ENCODE peak calls at places on chromosome 14, in nine cellular contexts. K is uterus; N is PC-3; Q is mucosa of descending colon; U is upper lobe of right lung; M is CD8-positive, alpha-beta memory T cell; E is HCT116; Z is gastrocnemius medialis; H is foreskin keratinocyte. R is an unnamed sample.

GRCh38 chr14:93084866-93085857 is 30.6 kb downstream of the ITPK1 start:
- DNase-seq in K (no peak), N (no peak), Q (no peak), U (no peak), M (no peak), E (no peak), Z (no peak), H (no peak), R (no peak)

GRCh38 chr14:73896521-73896920 is 9.9 kb downstream of the ZNF410 start:
- DNase-seq in K (no peak), N (no peak), Q (no peak), U (no peak), M (no peak), E (no peak), Z (no peak), H (no peak), R (no peak)

GRCh38 chr14:51189600-51190376 is 50.3 kb upstream of the TMX1 start:
- DNase-seq in K (no peak), N (peak; percentile 87), Q (no peak), U (no peak), M (no peak), E (no peak), Z (no peak), H (no peak), R (no peak)

GRCh38 chr14:69044965-69045555 is 66.0 kb upstream of the ACTN1 start:
- DNase-seq in K (peak; percentile 67), N (no peak), Q (no peak), U (no peak), M (no peak), E (no peak), Z (peak; percentile 30), H (no peak), R (no peak)

GRCh38 chr14:92464156-92464555 is 49.4 kb upstream of the RIN3 start:
- DNase-seq in K (no peak), N (no peak), Q (no peak), U (no peak), M (no peak), E (no peak), Z (no peak), H (no peak), R (peak; percentile 17)

GRCh38 chr14:76836029-76836630 is 9.9 kb downstream of the LRRC74A start:
- DNase-seq in K (no peak), N (no peak), Q (no peak), U (peak; percentile 80), M (no peak), E (no peak), Z (no peak), H (no peak), R (no peak)

GRCh38 chr14:88576222-88576621 is 13.4 kb downstream of the ZC3H14 start:
- DNase-seq in K (no peak), N (peak; percentile 52), Q (no peak), U (no peak), M (no peak), E (no peak), Z (no peak), H (no peak), R (no peak)

GRCh38 chr14:73739899-73740685 is 25.9 kb upstream of the PNMA1 start:
- DNase-seq in K (no peak), N (no peak), Q (no peak), U (no peak), M (no peak), E (no peak), Z (no peak), H (no peak), R (no peak)

GRCh38 chr14:24330973-24331674 is 3.7 kb downstream of the ADCY4 start:
- DNase-seq in K (no peak), N (no peak), Q (no peak), U (no peak), M (no peak), E (no peak), Z (no peak), H (no peak), R (no peak)

GRCh38 chr14:24331731-24332093 is 3.2 kb downstream of the ADCY4 start:
- DNase-seq in K (no peak), N (no peak), Q (peak; percentile 42), U (no peak), M (no peak), E (no peak), Z (no peak), H (no peak), R (no peak)

GRCh38 chr14:24327303-24327702 is 7.6 kb downstream of the ADCY4 start:
- DNase-seq in K (no peak), N (no peak), Q (no peak), U (no peak), M (no peak), E (no peak), Z (no peak), H (no peak), R (no peak)

GRCh38 chr14:24329073-24329663 is 5.7 kb downstream of the ADCY4 start:
- DNase-seq in K (no peak), N (no peak), Q (no peak), U (no peak), M (no peak), E (no peak), Z (no peak), H (no peak), R (no peak)

DNA sequence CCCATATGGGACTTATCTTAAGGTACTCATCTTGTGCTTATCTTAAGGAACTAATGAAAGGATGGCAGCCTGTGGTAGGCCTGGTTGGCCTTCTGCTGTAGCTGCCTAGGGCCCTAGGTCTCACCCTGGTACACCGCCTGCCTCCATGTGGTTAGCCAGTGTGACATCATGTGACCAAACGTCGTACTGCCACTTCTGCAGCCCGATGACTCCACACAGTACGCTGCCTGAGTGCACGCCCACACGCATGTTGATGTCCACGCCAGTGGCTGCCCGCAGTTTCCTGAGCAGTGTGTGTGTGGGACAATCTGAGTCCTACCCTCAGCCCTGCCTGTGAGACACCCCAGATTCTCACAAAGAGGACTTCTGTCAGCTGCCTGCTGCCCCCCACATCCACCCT is 5.1 kb downstream of the ADCY4 start:
- DNase-seq in K (no peak), N (no peak), Q (peak; percentile 57), U (peak; percentile 89), M (peak; percentile 66), E (no peak), Z (peak; percentile 49), H (no peak), R (no peak)
- H3K4me1 ChIP-seq in K (no peaks in the 10 kb centered on the region), N (peaks cover 5% of the 10 kb centered on the region), Q (peaks cover 29% of the 10 kb centered on the region), U (peaks cover 59% of the 10 kb centered on the region), M (peaks cover 69% of the 10 kb centered on the region), E (peaks cover 4% of the 10 kb centered on the region), Z (peaks cover 25% of the 10 kb centered on the region), H (no peaks in the 10 kb centered on the region), R (peaks cover 7% of the 10 kb centered on the region)

GRCh38 chr14:35285168-35285990 is 6.8 kb upstream of the PSMA6 start:
- DNase-seq in K (no peak), N (peak; percentile 33), Q (no peak), U (no peak), M (no peak), E (no peak), Z (no peak), H (no peak), R (no peak)
- H3K4me1 ChIP-seq in K (no peaks in the 10 kb centered on the region), N (peaks cover 9% of the 10 kb centered on the region), Q (no peaks in the 10 kb centered on the region), U (peaks cover 4% of the 10 kb centered on the region), M (peaks cover 35% of the 10 kb centered on the region), E (no peaks in the 10 kb centered on the region), Z (no peaks in the 10 kb centered on the region), H (peaks cover 8% of the 10 kb centered on the region), R (no peaks in the 10 kb centered on the region)

GRCh38 chr14:99247772-99248171 is 24.2 kb downstream of the BCL11B start:
- DNase-seq in K (no peak), N (no peak), Q (no peak), U (peak; percentile 40), M (no peak), E (no peak), Z (no peak), H (no peak), R (no peak)

GRCh38 chr14:99247091-99247729 is 24.8 kb downstream of the BCL11B start:
- DNase-seq in K (no peak), N (no peak), Q (no peak), U (no peak), M (no peak), E (no peak), Z (no peak), H (no peak), R (no peak)

GRCh38 chr14:99248761-99249171 is 23.2 kb downstream of the BCL11B start:
- DNase-seq in K (no peak), N (no peak), Q (peak; percentile 13), U (peak; percentile 34), M (no peak), E (no peak), Z (no peak), H (no peak), R (no peak)

GRCh38 chr14:99250636-99251208 is 21.3 kb downstream of the BCL11B start:
- DNase-seq in K (no peak), N (no peak), Q (peak; percentile 23), U (no peak), M (no peak), E (no peak), Z (no peak), H (no peak), R (no peak)

GRCh38 chr14:99249389-99249788 is 22.6 kb downstream of the BCL11B start:
- DNase-seq in K (no peak), N (no peak), Q (no peak), U (no peak), M (no peak), E (no peak), Z (no peak), H (peak; percentile 84), R (no peak)
- H3K4me1 ChIP-seq in K (no peaks in the 10 kb centered on the region), N (no peaks in the 10 kb centered on the region), Q (no peaks in the 10 kb centered on the region), U (no peaks in the 10 kb centered on the region), M (peaks cover 89% of the 10 kb centered on the region), E (peaks cover 26% of the 10 kb centered on the region), Z (no peaks in the 10 kb centered on the region), H (peaks cover 48% of the 10 kb centered on the region), R (no peaks in the 10 kb centered on the region)

GRCh38 chr14:75427126-75427481 is 718 bp upstream of the JDP2 start:
- DNase-seq in K (no peak), N (no peak), Q (peak; percentile 52), U (peak; percentile 76), M (no peak), E (no peak), Z (no peak), H (no peak), R (no peak)

GRCh38 chr14:75426332-75427125 is 1.3 kb upstream of the JDP2 start:
- DNase-seq in K (no peak), N (no peak), Q (no peak), U (no peak), M (no peak), E (no peak), Z (no peak), H (no peak), R (no peak)

GRCh38 chr14:75428230-75429104 is 645 bp downstream of the JDP2 start:
- DNase-seq in K (peak; percentile 43), N (no peak), Q (peak; percentile 82), U (peak; percentile 83), M (no peak), E (no peak), Z (peak; percentile 52), H (no peak), R (no peak)

GRCh38 chr14:75429562-75429961 is 1.7 kb downstream of the JDP2 start:
- DNase-seq in K (no peak), N (no peak), Q (no peak), U (no peak), M (no peak), E (no peak), Z (no peak), H (no peak), R (no peak)

DNA sequence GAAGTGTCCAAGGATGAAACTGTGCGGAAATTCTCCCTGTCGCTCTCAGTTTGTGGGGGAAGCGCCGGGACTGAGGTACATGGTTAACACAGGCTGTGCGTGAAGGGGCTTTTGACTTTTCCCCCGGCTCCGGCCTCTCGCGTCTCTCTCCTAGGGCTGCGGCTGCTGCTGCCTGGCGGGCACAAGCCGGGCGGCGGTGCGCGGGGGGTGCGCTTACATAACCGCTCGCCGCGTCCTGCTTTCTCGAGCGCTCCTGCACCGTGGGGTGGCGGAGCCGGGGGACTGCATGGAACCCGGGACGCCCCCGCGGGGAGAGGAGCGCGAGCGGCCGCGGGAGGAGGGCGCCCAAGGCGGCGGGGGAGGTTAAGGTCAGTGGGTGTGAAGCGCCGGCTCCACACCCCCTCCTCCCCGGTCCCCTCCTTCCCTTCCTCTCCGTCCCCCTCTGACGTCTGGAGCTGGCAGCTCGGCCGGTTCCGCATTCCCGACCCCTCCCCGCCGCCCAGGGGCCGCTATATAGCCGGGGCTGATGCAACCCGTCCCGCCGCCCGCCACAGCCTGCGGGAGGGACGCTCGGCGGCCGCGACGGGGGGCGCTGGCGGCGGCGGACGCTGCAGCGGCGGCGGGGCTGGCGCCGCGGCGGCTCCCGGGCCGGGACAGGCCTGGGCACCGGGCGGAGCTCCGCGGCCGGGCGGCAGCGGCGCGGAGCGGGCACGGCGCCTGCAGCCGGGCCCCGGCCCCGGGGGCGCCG is at the start of gene JDP2:
- DNase-seq in K (peak; percentile 93), N (peak; percentile 37), Q (peak; percentile 92), U (peak; percentile 98), M (peak; percentile 10), E (peak; percentile 22), Z (peak; percentile 92), H (no peak), R (peak; percentile 86)
- H3K4me1 ChIP-seq in K (no peaks in the 10 kb centered on the region), N (peaks cover 2% of the 10 kb centered on the region), Q (peaks cover 29% of the 10 kb centered on the region), U (peaks cover 43% of the 10 kb centered on the region), M (peaks cover 6% of the 10 kb centered on the region), E (peaks cover 25% of the 10 kb centered on the region), Z (peaks cover 64% of the 10 kb centered on the region), H (peaks cover 7% of the 10 kb centered on the region), R (peaks cover 32% of the 10 kb centered on the region)

R was measured in SJSA1.